ENCODE peak calls at places on chromosomes 4 and X, in six cellular contexts. One of them, this sample, is unnamed.

GRCh38 chrX:15985937-15986336 is 131.3 kb upstream of the AP1S2 start:
- DNase-seq in pancreas: no peak
- DNase-seq in tibial nerve: no peak
- DNase-seq in stomach: no peak
- DNase-seq in Caco-2: no peak
- DNase-seq in left lung: no peak
- DNase-seq in this sample: no peak

GRCh38 chr4:86947494-86948120 is 12.8 kb downstream of the AFF1 start:
- DNase-seq in pancreas: no peak
- DNase-seq in tibial nerve: no peak
- DNase-seq in stomach: no peak
- DNase-seq in Caco-2: no peak
- DNase-seq in left lung: no peak
- DNase-seq in this sample: no peak

GRCh38 chrX:112874140-112874539 is 33.5 kb upstream of the AMOT start:
- DNase-seq in pancreas: no peak
- DNase-seq in tibial nerve: no peak
- DNase-seq in stomach: no peak
- DNase-seq in Caco-2: no peak
- DNase-seq in left lung: no peak
- DNase-seq in this sample: no peak

GRCh38 chr4:2799444-2799911 is 6.6 kb downstream of the SH3BP2 start:
- DNase-seq in pancreas: peak; percentile 11
- DNase-seq in tibial nerve: no peak
- DNase-seq in stomach: no peak
- DNase-seq in Caco-2: no peak
- DNase-seq in left lung: peak; percentile 87
- DNase-seq in this sample: no peak

GRCh38 chr4:173025131-173025530 is 143.5 kb upstream of the GALNT7 start:
- DNase-seq in pancreas: peak; percentile 62
- DNase-seq in tibial nerve: peak; percentile 83
- DNase-seq in stomach: peak; percentile 55
- DNase-seq in Caco-2: peak; percentile 74
- DNase-seq in left lung: no peak
- DNase-seq in this sample: no peak

GRCh38 chr4:185640809-185641675 is 105.7 kb upstream of the PDLIM3 start:
- DNase-seq in pancreas: no peak
- DNase-seq in tibial nerve: peak; percentile 70
- DNase-seq in stomach: no peak
- DNase-seq in Caco-2: peak; percentile 42
- DNase-seq in left lung: no peak
- DNase-seq in this sample: no peak

GRCh38 chr4:43331226-43332078 is 438.9 kb downstream of the GRXCR1 start:
- DNase-seq in pancreas: no peak
- DNase-seq in tibial nerve: no peak
- DNase-seq in stomach: no peak
- DNase-seq in Caco-2: no peak
- DNase-seq in left lung: no peak
- DNase-seq in this sample: no peak

GRCh38 chr4:35912174-35912573 is 332.1 kb downstream of the ARAP2 start:
- DNase-seq in pancreas: no peak
- DNase-seq in tibial nerve: no peak
- DNase-seq in stomach: no peak
- DNase-seq in Caco-2: no peak
- DNase-seq in left lung: no peak
- DNase-seq in this sample: no peak

GRCh38 chr4:38188631-38189101 is 228.5 kb downstream of the PTTG2 start:
- DNase-seq in pancreas: no peak
- DNase-seq in tibial nerve: no peak
- DNase-seq in stomach: peak; percentile 64
- DNase-seq in Caco-2: no peak
- DNase-seq in left lung: no peak
- DNase-seq in this sample: no peak

GRCh38 chrX:34382416-34382815 is 250.3 kb upstream of the FAM47A start:
- DNase-seq in pancreas: no peak
- DNase-seq in tibial nerve: no peak
- DNase-seq in stomach: no peak
- DNase-seq in Caco-2: no peak
- DNase-seq in left lung: no peak
- DNase-seq in this sample: no peak

GRCh38 chr4:87283151-87283550 is 39.5 kb downstream of the HSD17B13 start:
- DNase-seq in pancreas: no peak
- DNase-seq in tibial nerve: no peak
- DNase-seq in stomach: no peak
- DNase-seq in Caco-2: no peak
- DNase-seq in left lung: no peak
- DNase-seq in this sample: no peak

GRCh38 chr4:124028172-124028571 is 631.6 kb downstream of the SPRY1 start:
- DNase-seq in pancreas: no peak
- DNase-seq in tibial nerve: no peak
- DNase-seq in stomach: no peak
- DNase-seq in Caco-2: no peak
- DNase-seq in left lung: no peak
- DNase-seq in this sample: no peak

GRCh38 chr4:124019749-124020549 is 623.4 kb downstream of the SPRY1 start:
- DNase-seq in pancreas: no peak
- DNase-seq in tibial nerve: peak; percentile 34
- DNase-seq in stomach: no peak
- DNase-seq in Caco-2: no peak
- DNase-seq in left lung: no peak
- DNase-seq in this sample: no peak

GRCh38 chr4:124030038-124030638 is 633.5 kb downstream of the SPRY1 start:
- DNase-seq in pancreas: no peak
- DNase-seq in tibial nerve: no peak
- DNase-seq in stomach: no peak
- DNase-seq in Caco-2: no peak
- DNase-seq in left lung: no peak
- DNase-seq in this sample: no peak

DNA sequence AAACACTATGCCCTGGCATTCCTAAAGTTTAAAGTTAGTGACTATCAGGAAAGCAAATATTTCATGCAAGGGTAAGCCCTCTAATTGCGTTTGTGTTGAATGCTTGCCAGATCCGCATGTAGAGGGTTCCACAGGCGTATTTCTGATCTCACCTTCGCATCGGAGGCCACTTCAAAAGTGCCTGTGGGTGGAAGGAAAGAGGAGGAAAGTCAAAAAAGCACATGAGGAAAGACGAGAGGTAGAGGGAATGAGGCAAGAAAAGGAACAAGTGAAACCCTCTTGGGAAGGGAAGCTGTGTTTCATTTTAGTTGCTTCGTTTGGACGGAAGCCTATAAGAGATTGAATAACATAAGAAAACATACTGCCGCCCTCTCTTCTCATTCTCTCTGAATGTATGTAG is 628.8 kb downstream of the SPRY1 start:
- DNase-seq in pancreas: no peak
- DNase-seq in tibial nerve: no peak
- DNase-seq in stomach: no peak
- DNase-seq in Caco-2: no peak
- DNase-seq in left lung: no peak
- DNase-seq in this sample: no peak
- H3K4me3 ChIP-seq in pancreas: no peak overlapping the region
- H3K4me3 ChIP-seq in tibial nerve: no peak overlapping the region
- H3K4me3 ChIP-seq in stomach: no peak overlapping the region
- H3K4me3 ChIP-seq in Caco-2: no peak overlapping the region
- H3K4me3 ChIP-seq in left lung: no peak overlapping the region
- H3K4me3 ChIP-seq in this sample: no peak overlapping the region

GRCh38 chr4:53656421-53656981 is 65.2 kb upstream of the LNX1 start:
- DNase-seq in pancreas: no peak
- DNase-seq in tibial nerve: peak; percentile 45
- DNase-seq in stomach: no peak
- DNase-seq in Caco-2: no peak
- DNase-seq in left lung: no peak
- DNase-seq in this sample: no peak
- TF ChIP-seq CTCF in pancreas: no peak
- TF ChIP-seq CTCF in tibial nerve: peak; percentile 31
- TF ChIP-seq CTCF in stomach: no peak
- TF ChIP-seq CTCF in Caco-2: no peak
- TF ChIP-seq CTCF in left lung: peak; percentile 17
- TF ChIP-seq CTCF in this sample: no peak

DNA sequence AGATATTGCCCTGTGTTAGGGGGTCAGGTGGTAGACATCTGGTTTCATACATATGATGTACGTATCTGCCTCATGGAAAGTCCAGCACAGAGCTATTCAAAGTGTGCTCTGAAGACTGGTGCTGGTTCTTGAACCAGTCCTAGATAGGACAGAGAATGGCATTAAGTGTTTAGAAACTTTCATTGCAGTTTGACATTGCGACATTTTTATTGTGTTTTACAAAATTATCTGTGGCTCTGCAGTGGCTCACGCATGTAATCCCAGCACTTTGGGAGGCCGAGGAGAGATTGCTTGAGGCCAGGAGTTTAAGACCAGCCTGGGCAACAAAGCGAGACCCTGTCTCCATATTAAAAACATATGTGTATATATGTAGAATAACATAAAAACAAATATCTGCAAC is 56.9 kb downstream of the USP9X start:
- DNase-seq in pancreas: no peak
- DNase-seq in tibial nerve: no peak
- DNase-seq in stomach: no peak
- DNase-seq in Caco-2: no peak
- DNase-seq in left lung: no peak
- DNase-seq in this sample: no peak
- H3K4me1 ChIP-seq in pancreas: no peaks in the 10 kb centered on the region
- H3K4me1 ChIP-seq in tibial nerve: no peaks in the 10 kb centered on the region
- H3K4me1 ChIP-seq in stomach: no peaks in the 10 kb centered on the region
- H3K4me1 ChIP-seq in Caco-2: no peaks in the 10 kb centered on the region
- H3K4me1 ChIP-seq in left lung: no peaks in the 10 kb centered on the region
- H3K4me1 ChIP-seq in this sample: no peaks in the 10 kb centered on the region

DNA sequence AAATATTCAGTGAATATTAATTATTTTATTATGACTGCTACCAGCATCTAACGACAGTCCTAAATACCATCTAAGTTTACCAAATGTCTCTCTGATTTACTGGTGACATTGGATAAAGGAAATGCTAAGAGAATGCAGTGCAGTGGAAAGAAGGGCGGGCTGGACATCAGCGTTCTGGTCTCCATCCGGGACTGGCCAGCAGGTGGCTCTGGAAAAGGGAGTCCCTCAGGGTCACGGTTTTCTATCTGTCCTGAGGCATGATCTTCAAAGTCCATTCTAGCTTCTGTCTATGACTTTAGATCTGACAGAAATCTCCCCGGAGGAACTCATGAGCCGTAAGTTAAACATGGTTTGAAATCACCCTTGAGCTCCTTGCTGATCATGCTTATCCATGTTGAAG is 3.3 kb downstream of the TRIM2 start:
- DNase-seq in pancreas: peak; percentile 26
- DNase-seq in tibial nerve: no peak
- DNase-seq in stomach: peak; percentile 66
- DNase-seq in Caco-2: peak; percentile 73
- DNase-seq in left lung: no peak
- DNase-seq in this sample: no peak
- H3K4me3 ChIP-seq in pancreas: no peak overlapping the region
- H3K4me3 ChIP-seq in tibial nerve: no peak overlapping the region
- H3K4me3 ChIP-seq in stomach: no peak overlapping the region
- H3K4me3 ChIP-seq in Caco-2: no peak overlapping the region
- H3K4me3 ChIP-seq in left lung: no peak overlapping the region
- H3K4me3 ChIP-seq in this sample: no peak overlapping the region

GRCh38 chr4:89486042-89486441 is 178.4 kb upstream of the GPRIN3 start:
- DNase-seq in pancreas: no peak
- DNase-seq in tibial nerve: no peak
- DNase-seq in stomach: no peak
- DNase-seq in Caco-2: no peak
- DNase-seq in left lung: no peak
- DNase-seq in this sample: no peak
- TF ChIP-seq CTCF in pancreas: no peak
- TF ChIP-seq CTCF in tibial nerve: no peak
- TF ChIP-seq CTCF in stomach: no peak
- TF ChIP-seq CTCF in Caco-2: no peak
- TF ChIP-seq CTCF in left lung: no peak
- TF ChIP-seq CTCF in this sample: peak; percentile 27

DNA sequence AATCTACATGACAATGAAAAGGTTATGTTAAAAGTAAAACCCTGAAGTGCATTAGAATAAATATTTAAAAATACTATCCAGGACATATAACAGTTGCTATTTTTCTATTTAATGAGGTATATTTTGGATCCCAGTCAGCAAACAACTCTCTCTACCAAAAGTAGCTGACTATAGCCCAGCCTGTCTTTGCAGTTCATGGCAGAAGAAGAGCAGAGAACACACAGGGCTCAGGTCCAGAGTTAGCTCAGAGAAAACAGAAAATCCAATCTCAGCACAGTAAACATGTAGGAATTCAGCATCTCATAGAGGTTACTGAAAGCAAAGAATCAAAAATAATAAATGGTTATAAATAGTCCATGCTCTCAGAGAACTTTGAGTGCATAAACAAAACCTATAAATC is 88.0 kb downstream of the PACRGL start:
- DNase-seq in pancreas: no peak
- DNase-seq in tibial nerve: no peak
- DNase-seq in stomach: no peak
- DNase-seq in Caco-2: no peak
- DNase-seq in left lung: no peak
- DNase-seq in this sample: no peak
- H3K4me1 ChIP-seq in pancreas: no peaks in the 10 kb centered on the region
- H3K4me1 ChIP-seq in tibial nerve: no peaks in the 10 kb centered on the region
- H3K4me1 ChIP-seq in stomach: no peaks in the 10 kb centered on the region
- H3K4me1 ChIP-seq in Caco-2: no peaks in the 10 kb centered on the region
- H3K4me1 ChIP-seq in left lung: no peaks in the 10 kb centered on the region
- H3K4me1 ChIP-seq in this sample: no peaks in the 10 kb centered on the region

GRCh38 chrX:133715715-133716114 is 269.7 kb downstream of the GPC3 start:
- DNase-seq in pancreas: no peak
- DNase-seq in tibial nerve: no peak
- DNase-seq in stomach: no peak
- DNase-seq in Caco-2: no peak
- DNase-seq in left lung: no peak
- DNase-seq in this sample: no peak
- H3K4me3 ChIP-seq in pancreas: no peak overlapping the region
- H3K4me3 ChIP-seq in tibial nerve: no peak overlapping the region
- H3K4me3 ChIP-seq in stomach: no peak overlapping the region
- H3K4me3 ChIP-seq in Caco-2: no peak overlapping the region
- H3K4me3 ChIP-seq in left lung: no peak overlapping the region
- H3K4me3 ChIP-seq in this sample: no peak overlapping the region

DNA sequence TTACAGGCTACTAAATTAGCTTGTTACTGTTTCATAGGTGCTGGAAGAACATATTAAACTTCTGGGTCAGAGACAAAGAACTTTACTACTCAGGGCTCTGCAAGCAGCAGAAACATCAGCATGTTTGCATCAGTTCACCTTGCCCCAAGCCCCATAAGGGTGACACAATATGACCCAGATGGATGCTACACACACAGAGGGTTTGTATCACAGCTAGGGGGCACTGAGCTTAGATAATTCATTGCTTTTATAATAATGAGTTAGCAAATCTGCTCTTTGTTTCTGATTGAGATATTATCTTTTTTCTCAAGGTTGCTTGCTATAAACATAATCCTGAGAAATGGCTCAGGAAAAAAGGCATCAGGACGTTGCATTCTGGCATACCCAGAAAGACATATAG is 4.8 kb upstream of the SYNPO2 start:
- DNase-seq in pancreas: no peak
- DNase-seq in tibial nerve: no peak
- DNase-seq in stomach: no peak
- DNase-seq in Caco-2: no peak
- DNase-seq in left lung: no peak
- DNase-seq in this sample: no peak
- TF ChIP-seq CTCF in pancreas: no peak
- TF ChIP-seq CTCF in tibial nerve: no peak
- TF ChIP-seq CTCF in stomach: no peak
- TF ChIP-seq CTCF in Caco-2: no peak
- TF ChIP-seq CTCF in left lung: no peak
- TF ChIP-seq CTCF in this sample: peak; percentile 42